ENCODE peak calls at places on chromosome 11, in four cellular contexts. E is ACHN; M is NCI-H524; N is activated CD8-positive, alpha-beta memory T cell treated with anti-CD3 and anti-CD28 coated beads, Interleukin-2, amount 50 U/mL, for 4 hours. J is an unnamed sample.

GRCh38 chr11:130523609-130524008 is 75.2 kb downstream of the ADAMTS15 start:
- DNase-seq in E (no peak), N (no peak), M (no peak), J (no peak)

GRCh38 chr11:2995893-2996554 is 3.9 kb upstream of the NAP1L4 start:
- DNase-seq in N (no peak), M (no peak), E (no peak), J (no peak)

GRCh38 chr11:113275602-113276001 is 38.8 kb upstream of the TTC12 start:
- DNase-seq in E (no peak), M (no peak), N (no peak), J (no peak)

GRCh38 chr11:25928076-25928475 is 403.9 kb upstream of the ANO3 start:
- DNase-seq in E (no peak), M (no peak), N (no peak), J (no peak)

GRCh38 chr11:74644084-74644483 is 51.7 kb downstream of the POLD3 start:
- DNase-seq in E (no peak), N (no peak), M (no peak), J (no peak)

GRCh38 chr11:61587541-61587941 is 6.7 kb upstream of the SYT7 start:
- DNase-seq in E (peak), M (peak), N (peak), J (no peak)

GRCh38 chr11:92702771-92703170 is 266.7 kb upstream of the MTNR1B start:
- DNase-seq in N (no peak), M (no peak), E (no peak), J (no peak)

GRCh38 chr11:19698493-19699292 is 13.9 kb upstream of the NAV2 start:
- DNase-seq in M (no peak), N (no peak), E (no peak), J (no peak)

GRCh38 chr11:94635072-94635471 is 67.9 kb downstream of the PIWIL4 start:
- DNase-seq in N (no peak), M (no peak), E (no peak), J (no peak)

GRCh38 chr11:63814383-63814736 is 1.1 kb downstream of the SPINDOC start:
- DNase-seq in M (no peak), N (no peak), E (no peak), J (no peak)

GRCh38 chr11:70126494-70126893 is 48.4 kb downstream of the ANO1 start:
- DNase-seq in M (no peak), N (no peak), E (no peak), J (no peak)

GRCh38 chr11:67271548-67272284 is 5.4 kb downstream of the GRK2 start:
- DNase-seq in E (no peak), M (no peak), N (peak), J (no peak)

GRCh38 chr11:71432761-71433647 is 15.2 kb downstream of the DHCR7 start:
- DNase-seq in E (no peak), M (no peak), N (no peak), J (no peak)

GRCh38 chr11:119222308-119222707 is 16.2 kb downstream of the CBL start:
- DNase-seq in M (no peak), N (no peak), E (no peak), J (no peak)

GRCh38 chr11:5204787-5205186 is 4.3 kb upstream of the OR51V1 start:
- DNase-seq in M (no peak), E (peak), N (no peak), J (peak)

GRCh38 chr11:14625804-14626203 is 17.8 kb upstream of the PDE3B start:
- DNase-seq in M (no peak), N (no peak), E (no peak), J (no peak)

GRCh38 chr11:67022961-67023956 is at the start of gene SYT12:
- DNase-seq in N (peak), E (no peak), M (no peak), J (peak)

GRCh38 chr11:60783141-60783484 is 2.0 kb upstream of the MS4A10 start:
- DNase-seq in M (no peak), N (no peak), E (no peak), J (no peak)

GRCh38 chr11:125333354-125334077 is 162.5 kb downstream of the FEZ1 start:
- DNase-seq in M (no peak), N (no peak), E (no peak), J (no peak)

GRCh38 chr11:33920838-33921613 is 29.1 kb upstream of the LMO2 start:
- DNase-seq in N (no peak), E (no peak), M (no peak), J (no peak)

GRCh38 chr11:57432017-57432590 is 5.2 kb upstream of the SLC43A3 start:
- DNase-seq in E (no peak), M (no peak), N (no peak), J (no peak)

GRCh38 chr11:59097113-59097708 is 9.8 kb upstream of the FAM111B start:
- DNase-seq in M (no peak), E (peak), N (peak), J (no peak)

GRCh38 chr11:106585061-106585460 is 433.2 kb downstream of the GUCY1A2 start:
- DNase-seq in E (peak), M (peak), N (no peak), J (no peak)

GRCh38 chr11:1391165-1392010 is 1.7 kb downstream of the BRSK2 start:
- DNase-seq in E (no peak), N (no peak), M (no peak), J (no peak)

GRCh38 chr11:116984589-116984988 is 113.6 kb downstream of the SIK3 start:
- DNase-seq in M (no peak), E (peak), N (no peak), J (peak)

GRCh38 chr11:35932121-35932520 is 11.7 kb upstream of the LDLRAD3 start:
- DNase-seq in E (no peak), M (no peak), N (no peak), J (no peak)

GRCh38 chr11:11691296-11692141 is 69.7 kb upstream of the GALNT18 start:
- DNase-seq in N (no peak), M (no peak), E (no peak), J (no peak)

GRCh38 chr11:102244681-102245409 is 72.4 kb upstream of the BIRC3 start:
- DNase-seq in M (no peak), N (no peak), E (peak), J (peak)

GRCh38 chr11:117212697-117213355 is 13.7 kb downstream of the TAGLN start:
- DNase-seq in M (no peak), N (no peak), E (no peak), J (no peak)

GRCh38 chr11:74009675-74010305 is 905 bp upstream of the UCP3 start:
- DNase-seq in E (no peak), N (no peak), M (no peak), J (no peak)

GRCh38 chr11:133581091-133581490 is 48.8 kb upstream of the OPCML start:
- DNase-seq in M (no peak), N (no peak), E (no peak), J (no peak)

GRCh38 chr11:3105791-3106735 is 48.8 kb upstream of the CARS1 start:
- DNase-seq in N (no peak), E (no peak), M (no peak), J (no peak)

GRCh38 chr11:117868088-117868487 is 8.4 kb downstream of the FXYD6 start:
- DNase-seq in M (no peak), E (no peak), N (no peak), J (no peak)

GRCh38 chr11:12123177-12123576 is 12.8 kb downstream of the MICAL2 start:
- DNase-seq in M (no peak), N (no peak), E (no peak), J (no peak)

GRCh38 chr11:68929135-68929534 is 25.4 kb downstream of the IGHMBP2 start:
- DNase-seq in N (no peak), E (no peak), M (no peak), J (no peak)

GRCh38 chr11:62572431-62572830 is 1.3 kb downstream of the EEF1G start:
- DNase-seq in E (no peak), M (no peak), N (no peak), J (no peak)

GRCh38 chr11:122317337-122317736 is 201.3 kb upstream of the BLID start:
- DNase-seq in E (no peak), N (no peak), M (no peak), J (peak)